ENCODE peak calls at places on chromosomes 7 and 10, in eight cellular contexts. Q is AG04450, U is NCI-H82, M is pons, X is testis, S is GF-D8, P is NCI-H1417, L is LoVo. T is an unnamed sample.

GRCh38 chr7:93811198-93811597 is 79.4 kb downstream of the TFPI2 start:
- DNase-seq in Q (no peak), U (no peak), M (no peak), X (no peak), S (no peak), P (no peak), L (no peak), T (no peak)

GRCh38 chr7:151634643-151635042 is 114.9 kb upstream of the RHEB start:
- DNase-seq in Q (no peak), U (no peak), M (no peak), X (no peak), S (no peak), P (no peak), L (no peak), T (no peak)

GRCh38 chr7:138981332-138982203 is at the start of gene KIAA1549:
- DNase-seq in Q (no peak), U (peak), M (no peak), X (peak), S (peak), P (peak), L (peak), T (no peak)

GRCh38 chr10:107740962-107741690 is 576.6 kb upstream of the SORCS1 start:
- DNase-seq in Q (no peak), U (no peak), M (no peak), X (no peak), S (no peak), P (no peak), L (no peak), T (no peak)

GRCh38 chr10:100506596-100507356 is 12.9 kb downstream of the SEC31B start:
- DNase-seq in Q (no peak), U (no peak), M (no peak), X (no peak), S (no peak), P (no peak), L (no peak), T (no peak)

GRCh38 chr7:135925205-135925604 is 52.0 kb downstream of the MTPN start:
- DNase-seq in Q (no peak), U (no peak), M (no peak), X (no peak), S (no peak), P (no peak), L (no peak), T (no peak)

GRCh38 chr10:89283988-89284475 is 17.8 kb upstream of the IFIT2 start:
- DNase-seq in Q (no peak), U (peak), M (peak), X (peak), S (no peak), P (peak), L (no peak), T (no peak)

GRCh38 chr7:12212051-12212485 is 974 bp downstream of the TMEM106B start:
- DNase-seq in Q (no peak), U (peak), M (peak), X (peak), S (no peak), P (peak), L (peak), T (peak)

GRCh38 chr7:140983802-140984201 is 30.9 kb downstream of the MRPS33 start:
- DNase-seq in Q (no peak), U (peak), M (no peak), X (no peak), S (no peak), P (no peak), L (no peak), T (no peak)

GRCh38 chr7:116075351-116076145 is 45.0 kb upstream of the TFEC start:
- DNase-seq in Q (no peak), U (peak), M (no peak), X (no peak), S (no peak), P (no peak), L (no peak), T (no peak)

GRCh38 chr7:111827863-111828504 is 265.7 kb upstream of the IMMP2L start:
- DNase-seq in Q (no peak), U (no peak), M (no peak), X (no peak), S (no peak), P (no peak), L (peak), T (no peak)

GRCh38 chr10:112823007-112823406 is 127.0 kb upstream of the TCF7L2 start:
- DNase-seq in Q (no peak), U (no peak), M (no peak), X (no peak), S (no peak), P (no peak), L (no peak), T (no peak)

GRCh38 chr7:130205084-130205947 is at the start of gene TMEM209:
- DNase-seq in Q (peak), U (peak), M (peak), X (peak), S (peak), P (peak), L (peak), T (peak)

GRCh38 chr7:46146454-46147255 is 225.6 kb upstream of the IGFBP3 start:
- DNase-seq in Q (no peak), U (no peak), M (no peak), X (no peak), S (no peak), P (no peak), L (peak), T (no peak)

GRCh38 chr7:93715234-93715633 is 140.7 kb upstream of the CALCR start:
- DNase-seq in Q (peak), U (peak), M (peak), X (peak), S (no peak), P (no peak), L (peak), T (no peak)

GRCh38 chr7:29815181-29816105 is 9.1 kb downstream of the WIPF3 start:
- DNase-seq in Q (no peak), U (peak), M (no peak), X (no peak), S (no peak), P (no peak), L (no peak), T (no peak)

GRCh38 chr7:82713506-82713905 is 269.9 kb upstream of the CACNA2D1 start:
- DNase-seq in Q (no peak), U (peak), M (no peak), X (no peak), S (no peak), P (no peak), L (no peak), T (no peak)